ENCODE peak calls at places on chromosomes 3 and 15, in five cellular contexts. I is DMS 273 treated with DMSO at 0.1 percent for 48 hours; D is activated CD4-positive, CD25-positive, alpha-beta regulatory T cell; E is AG09309; U is colonic mucosa. Y is an unnamed sample.

GRCh38 chr3:19886404-19886803 is 47.6 kb downstream of the EFHB start:
- DNase-seq in I (no peak), D (no peak), E (no peak), U (no peak), Y (no peak)

GRCh38 chr3:136883967-136884720 is 22.1 kb downstream of the NCK1 start:
- DNase-seq in I (peak; percentile 99), D (no peak), E (no peak), U (no peak), Y (no peak)

GRCh38 chr3:11001020-11001657 is 8.6 kb downstream of the SLC6A1 start:
- DNase-seq in I (no peak), D (no peak), E (no peak), U (no peak), Y (peak; percentile 74)

GRCh38 chr15:70376929-70377691 is 279.4 kb upstream of the TLE3 start:
- DNase-seq in I (no peak), D (no peak), E (peak; percentile 24), U (no peak), Y (no peak)

GRCh38 chr15:40845511-40846284 is 1.9 kb downstream of the SPINT1 start:
- DNase-seq in I (no peak), D (no peak), E (no peak), U (peak; percentile 91), Y (no peak)

GRCh38 chr3:172750069-172750367 is 508 bp upstream of the ECT2 start:
- DNase-seq in I (no peak), D (no peak), E (no peak), U (no peak), Y (peak; percentile 37)

GRCh38 chr15:31843426-31844055 is 186.8 kb upstream of the CHRNA7 start:
- DNase-seq in I (no peak), D (no peak), E (no peak), U (no peak), Y (peak; percentile 43)

GRCh38 chr3:36075491-36075890 is 304.8 kb upstream of the STAC start:
- DNase-seq in I (no peak), D (no peak), E (peak; percentile 8), U (no peak), Y (no peak)

GRCh38 chr15:66130496-66131014 is 123.0 kb downstream of the MEGF11 start:
- DNase-seq in I (no peak), D (no peak), E (no peak), U (no peak), Y (no peak)

GRCh38 chr3:186746008-186746407 is 28.8 kb downstream of the KNG1 start:
- DNase-seq in I (no peak), D (no peak), E (no peak), U (peak; percentile 82), Y (no peak)

GRCh38 chr3:72379500-72380187 is 468.6 kb downstream of the SHQ1 start:
- DNase-seq in I (no peak), D (no peak), E (no peak), U (no peak), Y (no peak)

GRCh38 chr3:188948658-188949400 is 222.9 kb upstream of the TPRG1 start:
- DNase-seq in I (no peak), D (no peak), E (peak; percentile 71), U (no peak), Y (no peak)

GRCh38 chr15:94749848-94750617 is 518.7 kb downstream of the MCTP2 start:
- DNase-seq in I (no peak), D (no peak), E (no peak), U (no peak), Y (no peak)

GRCh38 chr3:159185443-159186050 is 383.7 kb downstream of the MFSD1 start:
- DNase-seq in I (no peak), D (no peak), E (no peak), U (no peak), Y (no peak)

GRCh38 chr15:40769310-40770146 is at the start of gene C15orf62:
- DNase-seq in I (no peak), D (peak; percentile 25), E (no peak), U (peak; percentile 76), Y (no peak)

GRCh38 chr3:46947981-46948791 is 28.4 kb downstream of the CCDC12 start:
- DNase-seq in I (no peak), D (peak; percentile 27), E (no peak), U (peak; percentile 88), Y (no peak)

GRCh38 chr3:178182337-178182761 is 353.9 kb upstream of the KCNMB2 start:
- DNase-seq in I (peak; percentile 70), D (no peak), E (no peak), U (no peak), Y (peak; percentile 15)

GRCh38 chr15:46343527-46343926 is 708.7 kb downstream of the SQOR start:
- DNase-seq in I (no peak), D (no peak), E (no peak), U (no peak), Y (no peak)

GRCh38 chr3:53114412-53115074 is 15.7 kb downstream of the RFT1 start:
- DNase-seq in I (no peak), D (no peak), E (no peak), U (no peak), Y (no peak)

GRCh38 chr3:98325055-98325454 is 28.6 kb upstream of the OR5K4 start:
- DNase-seq in I (no peak), D (no peak), E (no peak), U (peak; percentile 16), Y (no peak)

GRCh38 chr15:48861813-48862431 is 16.0 kb upstream of the EID1 start:
- DNase-seq in I (peak; percentile 28), D (peak; percentile 3), E (peak; percentile 62), U (peak; percentile 40), Y (no peak)

GRCh38 chr3:180594631-180595348 is 7.2 kb upstream of the TTC14 start:
- DNase-seq in I (peak; percentile 50), D (no peak), E (peak; percentile 23), U (no peak), Y (no peak)

GRCh38 chr3:172591876-172592771 is 68.9 kb upstream of the TNFSF10 start:
- DNase-seq in I (no peak), D (peak; percentile 24), E (no peak), U (no peak), Y (no peak)

GRCh38 chr3:38519651-38520050 is 23.5 kb downstream of the EXOG start:
- DNase-seq in I (no peak), D (no peak), E (no peak), U (no peak), Y (no peak)

GRCh38 chr3:18079739-18080138 is 337.3 kb upstream of the TBC1D5 start:
- DNase-seq in I (no peak), D (no peak), E (no peak), U (no peak), Y (no peak)

GRCh38 chr3:17771177-17772048 is 29.0 kb upstream of the TBC1D5 start:
- DNase-seq in I (no peak), D (no peak), E (no peak), U (no peak), Y (no peak)

GRCh38 chr3:23712656-23713559 is 92.8 kb upstream of the UBE2E1 start:
- DNase-seq in I (peak; percentile 23), D (no peak), E (peak; percentile 89), U (no peak), Y (no peak)

GRCh38 chr15:89129123-89129815 is 41.0 kb downstream of the ABHD2 start:
- DNase-seq in I (no peak), D (peak; percentile 35), E (no peak), U (peak; percentile 67), Y (peak; percentile 48)